ENCODE peak calls at places on chromosome 2, in four cellular contexts. One of them, this sample, is unnamed.
A peak's percentile ranks its signal among the peaks of the same experiment; 100 is the strongest.

GRCh38 chr2:151097118-151097517 is 164.5 kb downstream of the RBM43 start:
- DNase-seq in BE2C: no peak
- DNase-seq in effector memory CD4-positive, alpha-beta T cell: no peak
- DNase-seq in endodermal cell: no peak
- DNase-seq in this sample: no peak

GRCh38 chr2:164739966-164740365 is 101.7 kb downstream of the COBLL1 start:
- DNase-seq in BE2C: no peak
- DNase-seq in effector memory CD4-positive, alpha-beta T cell: no peak
- DNase-seq in endodermal cell: no peak
- DNase-seq in this sample: no peak

GRCh38 chr2:63614983-63615945 is 26.5 kb downstream of the MDH1 start:
- DNase-seq in BE2C: no peak
- DNase-seq in effector memory CD4-positive, alpha-beta T cell: no peak
- DNase-seq in endodermal cell: peak; percentile 85
- DNase-seq in this sample: no peak

GRCh38 chr2:122221665-122222064 is 466.2 kb downstream of the TSN start:
- DNase-seq in BE2C: no peak
- DNase-seq in effector memory CD4-positive, alpha-beta T cell: no peak
- DNase-seq in endodermal cell: no peak
- DNase-seq in this sample: no peak

GRCh38 chr2:12719400-12720104 is 2.8 kb downstream of the TRIB2 start:
- DNase-seq in BE2C: no peak
- DNase-seq in effector memory CD4-positive, alpha-beta T cell: no peak
- DNase-seq in endodermal cell: no peak
- DNase-seq in this sample: no peak

GRCh38 chr2:63874204-63875134 is 32.8 kb downstream of the UGP2 start:
- DNase-seq in BE2C: no peak
- DNase-seq in effector memory CD4-positive, alpha-beta T cell: no peak
- DNase-seq in endodermal cell: no peak
- DNase-seq in this sample: no peak

GRCh38 chr2:176552456-176553135 is 283.4 kb downstream of the MTX2 start:
- DNase-seq in BE2C: no peak
- DNase-seq in effector memory CD4-positive, alpha-beta T cell: no peak
- DNase-seq in endodermal cell: no peak
- DNase-seq in this sample: no peak

GRCh38 chr2:46252891-46253659 is 44.1 kb upstream of the EPAS1 start:
- DNase-seq in BE2C: peak; percentile 80
- DNase-seq in effector memory CD4-positive, alpha-beta T cell: no peak
- DNase-seq in endodermal cell: no peak
- DNase-seq in this sample: no peak

GRCh38 chr2:136281281-136282117 is 163.6 kb upstream of the CXCR4 start:
- DNase-seq in BE2C: peak; percentile 35
- DNase-seq in effector memory CD4-positive, alpha-beta T cell: peak; percentile 62
- DNase-seq in endodermal cell: peak; percentile 60
- DNase-seq in this sample: peak; percentile 32

GRCh38 chr2:226690471-226691024 is 109.1 kb downstream of the IRS1 start:
- DNase-seq in BE2C: no peak
- DNase-seq in effector memory CD4-positive, alpha-beta T cell: no peak
- DNase-seq in endodermal cell: no peak
- DNase-seq in this sample: no peak

GRCh38 chr2:26717362-26717761 is 24.8 kb downstream of the KCNK3 start:
- DNase-seq in BE2C: no peak
- DNase-seq in effector memory CD4-positive, alpha-beta T cell: no peak
- DNase-seq in endodermal cell: no peak
- DNase-seq in this sample: no peak

GRCh38 chr2:634670-635395 is 42.4 kb downstream of the TMEM18 start:
- DNase-seq in BE2C: no peak
- DNase-seq in effector memory CD4-positive, alpha-beta T cell: no peak
- DNase-seq in endodermal cell: no peak
- DNase-seq in this sample: no peak

GRCh38 chr2:637406-637776 is 39.8 kb downstream of the TMEM18 start:
- DNase-seq in BE2C: no peak
- DNase-seq in effector memory CD4-positive, alpha-beta T cell: no peak
- DNase-seq in endodermal cell: no peak
- DNase-seq in this sample: no peak

GRCh38 chr2:637804-638203 is 39.4 kb downstream of the TMEM18 start:
- DNase-seq in BE2C: no peak
- DNase-seq in effector memory CD4-positive, alpha-beta T cell: no peak
- DNase-seq in endodermal cell: no peak
- DNase-seq in this sample: no peak

GRCh38 chr2:636151-636621 is 41.0 kb downstream of the TMEM18 start:
- DNase-seq in BE2C: no peak
- DNase-seq in effector memory CD4-positive, alpha-beta T cell: no peak
- DNase-seq in endodermal cell: no peak
- DNase-seq in this sample: no peak

GRCh38 chr2:636649-637405 is 40.4 kb downstream of the TMEM18 start:
- DNase-seq in BE2C: peak; percentile 58
- DNase-seq in effector memory CD4-positive, alpha-beta T cell: no peak
- DNase-seq in endodermal cell: peak; percentile 90
- DNase-seq in this sample: peak; percentile 41
- H3K4me3 ChIP-seq in BE2C: no peak overlapping the region
- H3K4me3 ChIP-seq in effector memory CD4-positive, alpha-beta T cell: peak overlapping the region; percentile 58
- H3K4me3 ChIP-seq in endodermal cell: no peak overlapping the region
- H3K4me3 ChIP-seq in this sample: no peak overlapping the region

GRCh38 chr2:100141906-100142305 is 484 bp downstream of the AFF3 start:
- DNase-seq in BE2C: no peak
- DNase-seq in effector memory CD4-positive, alpha-beta T cell: no peak
- DNase-seq in endodermal cell: no peak
- DNase-seq in this sample: no peak
- H3K4me3 ChIP-seq in BE2C: no peak overlapping the region
- H3K4me3 ChIP-seq in effector memory CD4-positive, alpha-beta T cell: peak overlapping the region; percentile 30
- H3K4me3 ChIP-seq in endodermal cell: no peak overlapping the region
- H3K4me3 ChIP-seq in this sample: peak overlapping the region; percentile 77

GRCh38 chr2:124652099-124652498 is 627.0 kb downstream of the CNTNAP5 start:
- DNase-seq in BE2C: no peak
- DNase-seq in effector memory CD4-positive, alpha-beta T cell: no peak
- DNase-seq in endodermal cell: no peak
- DNase-seq in this sample: no peak

GRCh38 chr2:124647663-124648062 is 622.6 kb downstream of the CNTNAP5 start:
- DNase-seq in BE2C: no peak
- DNase-seq in effector memory CD4-positive, alpha-beta T cell: no peak
- DNase-seq in endodermal cell: no peak
- DNase-seq in this sample: no peak

GRCh38 chr2:124647245-124647644 is 622.2 kb downstream of the CNTNAP5 start:
- DNase-seq in BE2C: no peak
- DNase-seq in effector memory CD4-positive, alpha-beta T cell: no peak
- DNase-seq in endodermal cell: no peak
- DNase-seq in this sample: no peak

GRCh38 chr2:124649001-124649400 is 623.9 kb downstream of the CNTNAP5 start:
- DNase-seq in BE2C: no peak
- DNase-seq in effector memory CD4-positive, alpha-beta T cell: no peak
- DNase-seq in endodermal cell: no peak
- DNase-seq in this sample: no peak
- H3K4me3 ChIP-seq in BE2C: no peak overlapping the region
- H3K4me3 ChIP-seq in effector memory CD4-positive, alpha-beta T cell: no peak overlapping the region
- H3K4me3 ChIP-seq in endodermal cell: no peak overlapping the region
- H3K4me3 ChIP-seq in this sample: no peak overlapping the region

DNA sequence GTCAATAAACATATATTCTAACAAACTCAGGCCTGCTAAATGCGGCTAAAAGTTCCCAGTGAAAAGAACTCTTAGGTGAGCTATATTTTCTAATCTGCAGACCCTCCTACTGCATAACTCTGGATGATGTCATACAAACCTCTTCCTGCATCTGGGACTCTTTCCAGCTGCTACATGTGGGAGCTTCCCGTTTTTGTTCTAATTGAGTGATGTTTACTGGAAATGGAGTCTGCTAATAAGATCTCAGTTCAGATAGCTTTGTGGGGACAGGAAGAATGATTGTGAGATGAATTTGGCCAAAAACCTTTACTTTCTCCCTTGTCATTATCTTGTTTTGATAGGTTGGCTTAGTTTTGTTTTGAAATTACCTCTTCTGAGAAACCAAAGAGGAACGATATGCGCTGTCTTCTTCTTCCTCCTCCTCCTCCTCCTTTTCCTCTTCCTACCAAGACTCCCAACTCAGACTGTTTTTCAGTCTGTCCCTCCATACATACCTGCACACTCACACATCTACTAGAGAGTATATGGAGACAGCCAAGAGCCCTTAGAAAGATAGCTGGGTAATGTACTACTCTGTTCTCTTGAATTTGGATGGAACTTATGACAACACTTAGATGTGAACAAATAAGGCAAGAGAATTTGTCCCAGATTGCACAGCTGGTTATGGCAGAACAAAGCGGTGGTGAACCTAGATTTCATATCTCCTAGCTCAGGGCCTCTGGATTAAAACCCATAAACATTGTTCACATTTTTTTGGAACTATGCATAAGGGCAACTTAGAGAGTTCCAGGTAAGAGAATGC is 39.8 kb upstream of the AAK1 start:
- DNase-seq in BE2C: peak; percentile 34
- DNase-seq in effector memory CD4-positive, alpha-beta T cell: no peak
- DNase-seq in endodermal cell: no peak
- DNase-seq in this sample: no peak
- H3K4me3 ChIP-seq in BE2C: peak overlapping the region; percentile 19
- H3K4me3 ChIP-seq in effector memory CD4-positive, alpha-beta T cell: no peak overlapping the region
- H3K4me3 ChIP-seq in endodermal cell: no peak overlapping the region
- H3K4me3 ChIP-seq in this sample: no peak overlapping the region

GRCh38 chr2:238848566-238848940 is 668 bp downstream of the TWIST2 start:
- DNase-seq in BE2C: no peak
- DNase-seq in effector memory CD4-positive, alpha-beta T cell: no peak
- DNase-seq in endodermal cell: peak; percentile 59
- DNase-seq in this sample: no peak
- H3K4me3 ChIP-seq in BE2C: no peak overlapping the region
- H3K4me3 ChIP-seq in effector memory CD4-positive, alpha-beta T cell: no peak overlapping the region
- H3K4me3 ChIP-seq in endodermal cell: peak overlapping the region; percentile 75
- H3K4me3 ChIP-seq in this sample: no peak overlapping the region

DNA sequence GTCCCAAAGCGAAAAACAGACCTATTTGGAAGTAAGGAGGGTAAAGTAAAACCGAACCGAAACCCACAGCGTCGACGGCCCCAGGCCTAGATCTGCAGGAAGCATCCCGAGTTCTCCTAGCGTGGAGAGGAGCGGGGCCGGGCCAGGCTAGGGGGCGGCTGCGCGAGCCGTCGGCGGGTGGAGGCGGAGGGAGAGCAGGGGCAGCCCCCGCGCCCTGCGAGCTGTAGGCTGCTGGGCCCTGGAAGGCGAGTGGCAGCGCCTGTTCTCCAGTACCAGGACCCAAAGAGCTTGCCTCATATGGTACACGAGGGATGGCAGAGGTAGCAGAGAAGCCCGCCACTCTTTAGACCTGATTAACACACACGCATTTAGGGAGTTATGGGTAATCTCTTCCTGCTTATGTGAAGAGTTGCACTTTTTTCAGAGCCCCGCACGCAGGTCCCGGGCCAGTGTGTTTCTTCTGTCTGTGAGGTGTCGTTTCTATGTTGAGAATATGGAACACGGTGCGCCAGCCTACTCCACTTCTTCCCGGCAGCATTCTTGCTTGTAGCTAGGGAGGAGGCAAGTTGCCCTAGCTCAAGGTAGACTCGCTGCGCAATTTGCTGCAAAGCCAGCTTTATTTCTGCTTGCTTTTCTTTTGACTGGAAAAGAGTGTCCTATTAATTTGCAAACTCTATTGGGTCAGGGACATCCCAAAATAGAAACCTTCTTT is 71.1 kb downstream of the ARHGEF33 start:
- DNase-seq in BE2C: no peak
- DNase-seq in effector memory CD4-positive, alpha-beta T cell: no peak
- DNase-seq in endodermal cell: no peak
- DNase-seq in this sample: no peak
- H3K4me3 ChIP-seq in BE2C: no peak overlapping the region
- H3K4me3 ChIP-seq in effector memory CD4-positive, alpha-beta T cell: peak overlapping the region; percentile 48
- H3K4me3 ChIP-seq in endodermal cell: no peak overlapping the region
- H3K4me3 ChIP-seq in this sample: no peak overlapping the region

GRCh38 chr2:108376774-108377173 is 980 bp upstream of the SULT1C4 start:
- DNase-seq in BE2C: no peak
- DNase-seq in effector memory CD4-positive, alpha-beta T cell: no peak
- DNase-seq in endodermal cell: no peak
- DNase-seq in this sample: no peak

GRCh38 chr2:108377815-108378630 is at the start of gene SULT1C4:
- DNase-seq in BE2C: peak; percentile 19
- DNase-seq in effector memory CD4-positive, alpha-beta T cell: no peak
- DNase-seq in endodermal cell: peak; percentile 72
- DNase-seq in this sample: no peak

GRCh38 chr2:108382196-108382595 is 4.4 kb downstream of the SULT1C4 start:
- DNase-seq in BE2C: no peak
- DNase-seq in effector memory CD4-positive, alpha-beta T cell: no peak
- DNase-seq in endodermal cell: no peak
- DNase-seq in this sample: no peak

GRCh38 chr2:108383146-108383830 is 5.5 kb downstream of the SULT1C4 start:
- DNase-seq in BE2C: no peak
- DNase-seq in effector memory CD4-positive, alpha-beta T cell: no peak
- DNase-seq in endodermal cell: peak; percentile 82
- DNase-seq in this sample: no peak

DNA sequence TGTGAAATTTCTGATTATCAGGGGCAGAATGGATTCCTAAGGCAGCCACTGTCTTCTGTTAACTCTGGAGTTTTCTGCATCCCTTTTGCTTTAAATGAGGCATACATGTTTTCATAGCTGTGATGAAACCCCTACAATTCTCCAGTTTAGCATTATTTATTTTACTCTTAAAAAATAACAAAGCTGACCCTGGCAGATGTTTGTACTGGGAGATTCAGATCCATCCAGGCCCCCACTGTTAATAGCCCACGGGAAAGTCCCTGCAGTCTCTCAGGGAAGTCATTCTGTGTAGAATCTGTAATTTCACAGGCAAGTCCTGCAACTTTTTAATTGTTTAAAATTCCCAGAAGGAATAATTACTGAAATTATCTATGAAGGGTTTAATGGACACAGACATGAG is 343 bp upstream of the SULT1C4 start:
- DNase-seq in BE2C: no peak
- DNase-seq in effector memory CD4-positive, alpha-beta T cell: no peak
- DNase-seq in endodermal cell: no peak
- DNase-seq in this sample: no peak
- H3K4me3 ChIP-seq in BE2C: peak overlapping the region; percentile 26
- H3K4me3 ChIP-seq in effector memory CD4-positive, alpha-beta T cell: no peak overlapping the region
- H3K4me3 ChIP-seq in endodermal cell: no peak overlapping the region
- H3K4me3 ChIP-seq in this sample: no peak overlapping the region

DNA sequence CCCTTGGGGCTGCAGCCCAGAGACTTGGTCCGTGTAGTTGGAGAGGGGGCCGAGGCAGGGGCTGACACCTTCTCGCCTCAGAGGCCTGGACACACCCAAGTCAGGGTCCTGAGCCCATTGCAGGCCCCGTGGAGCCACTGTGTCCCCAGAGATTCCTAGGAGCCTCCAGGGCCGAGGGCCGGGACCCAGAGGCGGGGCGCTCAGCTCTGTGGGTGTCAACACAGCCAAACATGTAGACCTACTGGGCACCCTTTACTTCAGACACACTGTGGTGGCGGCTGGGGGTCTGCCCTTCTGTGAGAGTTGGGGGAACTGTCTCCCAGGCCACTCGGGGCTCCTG is 461 bp upstream of the ESPNL start:
- DNase-seq in BE2C: no peak
- DNase-seq in effector memory CD4-positive, alpha-beta T cell: no peak
- DNase-seq in endodermal cell: peak; percentile 53
- DNase-seq in this sample: no peak
- H3K4me3 ChIP-seq in BE2C: no peak overlapping the region
- H3K4me3 ChIP-seq in effector memory CD4-positive, alpha-beta T cell: no peak overlapping the region
- H3K4me3 ChIP-seq in endodermal cell: no peak overlapping the region
- H3K4me3 ChIP-seq in this sample: no peak overlapping the region

GRCh38 chr2:97714084-97714949 is 941 bp downstream of the ZAP70 start:
- DNase-seq in BE2C: no peak
- DNase-seq in effector memory CD4-positive, alpha-beta T cell: no peak
- DNase-seq in endodermal cell: peak; percentile 40
- DNase-seq in this sample: no peak

GRCh38 chr2:97714950-97715652 is 1.7 kb downstream of the ZAP70 start:
- DNase-seq in BE2C: no peak
- DNase-seq in effector memory CD4-positive, alpha-beta T cell: no peak
- DNase-seq in endodermal cell: peak; percentile 48
- DNase-seq in this sample: no peak

GRCh38 chr2:97711394-97711711 is 2.0 kb upstream of the ZAP70 start:
- DNase-seq in BE2C: no peak
- DNase-seq in effector memory CD4-positive, alpha-beta T cell: no peak
- DNase-seq in endodermal cell: no peak
- DNase-seq in this sample: no peak

GRCh38 chr2:97712693-97713295 is 582 bp upstream of the ZAP70 start:
- DNase-seq in BE2C: no peak
- DNase-seq in effector memory CD4-positive, alpha-beta T cell: peak; percentile 46
- DNase-seq in endodermal cell: peak; percentile 50
- DNase-seq in this sample: no peak

GRCh38 chr2:97713296-97714083 is at the start of gene ZAP70:
- DNase-seq in BE2C: no peak
- DNase-seq in effector memory CD4-positive, alpha-beta T cell: peak; percentile 29
- DNase-seq in endodermal cell: peak; percentile 57
- DNase-seq in this sample: peak; percentile 97
- H3K4me3 ChIP-seq in BE2C: no peak within 1 kb of the TSS
- H3K4me3 ChIP-seq in effector memory CD4-positive, alpha-beta T cell: peak within 1 kb of the TSS; percentile 75
- H3K4me3 ChIP-seq in endodermal cell: no peak within 1 kb of the TSS
- H3K4me3 ChIP-seq in this sample: peak within 1 kb of the TSS; percentile 99

This sample was measured in Jurkat, Clone E6-1.